ENCODE peak calls at places on chromosomes 2 and 18, in five cellular contexts. P is fibroblast of lung, G is A549, W is AG10803, Z is GM06990. V is an unnamed sample.

GRCh38 chr2:236717719-236718118 is 148.1 kb downstream of the ACKR3 start:
- DNase-seq in P (no peak), G (no peak), W (no peak), Z (no peak), V (no peak)

GRCh38 chr18:58615150-58616132 is 13.4 kb downstream of the ALPK2 start:
- DNase-seq in P (no peak), G (no peak), W (no peak), Z (peak), V (no peak)

GRCh38 chr2:67502346-67503065 is 105.4 kb downstream of the ETAA1 start:
- DNase-seq in P (no peak), G (no peak), W (no peak), Z (no peak), V (no peak)

GRCh38 chr2:121567957-121568409 is 37.3 kb downstream of the RNU4ATAC start:
- DNase-seq in P (peak), G (no peak), W (no peak), Z (no peak), V (no peak)

GRCh38 chr2:26875083-26875634 is 27.2 kb downstream of the DPYSL5 start:
- DNase-seq in P (no peak), G (no peak), W (no peak), Z (no peak), V (no peak)

GRCh38 chr2:175383286-175383685 is 201.8 kb upstream of the ATP5MC3 start:
- DNase-seq in P (no peak), G (no peak), W (no peak), Z (no peak), V (no peak)

GRCh38 chr18:64982414-64983096 is 768.3 kb upstream of the CDH7 start:
- DNase-seq in P (no peak), G (no peak), W (no peak), Z (no peak), V (no peak)

GRCh38 chr2:191927991-191928390 is 81.1 kb upstream of the CAVIN2 start:
- DNase-seq in P (peak), G (no peak), W (peak), Z (no peak), V (peak)

GRCh38 chr2:196441527-196441926 is 198.0 kb upstream of the CCDC150 start:
- DNase-seq in P (no peak), G (no peak), W (no peak), Z (peak), V (no peak)

GRCh38 chr18:2547477-2548087 is 23.7 kb downstream of the METTL4 start:
- DNase-seq in P (peak), G (peak), W (peak), Z (no peak), V (no peak)

GRCh38 chr2:28810384-28811285 is at the start of gene SPDYA:
- DNase-seq in P (peak), G (peak), W (peak), Z (peak), V (peak)

GRCh38 chr18:3380384-3380961 is 69.5 kb upstream of the TGIF1 start:
- DNase-seq in P (peak), G (peak), W (no peak), Z (peak), V (peak)

GRCh38 chr2:175441361-175441760 is 259.9 kb upstream of the ATP5MC3 start:
- DNase-seq in P (no peak), G (no peak), W (no peak), Z (no peak), V (no peak)

GRCh38 chr2:216130346-216130951 is 21.3 kb downstream of the XRCC5 start:
- DNase-seq in P (peak), G (no peak), W (no peak), Z (no peak), V (no peak)

GRCh38 chr2:165522746-165523145 is 53.2 kb downstream of the CSRNP3 start:
- DNase-seq in P (no peak), G (no peak), W (no peak), Z (no peak), V (no peak)

GRCh38 chr2:101818531-101819451 is 121.3 kb downstream of the MAP4K4 start:
- DNase-seq in P (peak), G (no peak), W (peak), Z (no peak), V (no peak)

GRCh38 chr2:32874931-32875330 is 71.8 kb upstream of the LTBP1 start:
- DNase-seq in P (peak), G (no peak), W (peak), Z (no peak), V (no peak)

GRCh38 chr2:241965931-241966412 is 96.4 kb downstream of the RTP5 start:
- DNase-seq in P (peak), G (no peak), W (peak), Z (peak), V (peak)

GRCh38 chr2:133521146-133521745 is 47.0 kb downstream of the NCKAP5 start:
- DNase-seq in P (peak), G (no peak), W (no peak), Z (no peak), V (no peak)

GRCh38 chr2:102749938-102750337 is 11.9 kb upstream of the TMEM182 start:
- DNase-seq in P (no peak), G (no peak), W (no peak), Z (no peak), V (no peak)

GRCh38 chr2:218291934-218292699 is at the start of gene TMBIM1:
- DNase-seq in P (peak), G (peak), W (peak), Z (peak), V (no peak)

GRCh38 chr2:218292700-218293014 is 354 bp upstream of the TMBIM1 start:
- DNase-seq in P (no peak), G (no peak), W (no peak), Z (no peak), V (no peak)

GRCh38 chr2:218289639-218290315 is 2.5 kb downstream of the TMBIM1 start:
- DNase-seq in P (peak), G (no peak), W (peak), Z (no peak), V (peak)

GRCh38 chr2:218290316-218291261 is 1.7 kb downstream of the TMBIM1 start:
- DNase-seq in P (no peak), G (no peak), W (no peak), Z (peak), V (no peak)

GRCh38 chr2:218291318-218291933 is 877 bp downstream of the TMBIM1 start:
- DNase-seq in P (peak), G (no peak), W (no peak), Z (no peak), V (no peak)
- H3K4me3 ChIP-seq in P (peak), G (peak), W (peak), Z (peak), V (peak)

GRCh38 chr2:211055438-211055837 is 499.0 kb downstream of the CPS1 start:
- DNase-seq in P (no peak), G (peak), W (no peak), Z (no peak), V (no peak)
- TF ChIP-seq CTCF in P (no peak), G (peak), W (no peak), Z (peak), V (peak)

GRCh38 chr18:11366410-11366809 is 217.0 kb upstream of the PIEZO2 start:
- DNase-seq in P (peak), G (peak), W (no peak), Z (no peak), V (no peak)

GRCh38 chr18:11362856-11363255 is 213.5 kb upstream of the PIEZO2 start:
- DNase-seq in P (no peak), G (no peak), W (no peak), Z (no peak), V (no peak)

GRCh38 chr18:11368020-11368419 is 218.7 kb upstream of the PIEZO2 start:
- DNase-seq in P (no peak), G (no peak), W (peak), Z (no peak), V (no peak)
- H3K4me3 ChIP-seq in P (no peak), G (no peak), W (no peak), Z (no peak), V (no peak)

GRCh38 chr2:127157651-127158460 is 50.9 kb upstream of the BIN1 start:
- DNase-seq in P (peak), G (no peak), W (no peak), Z (no peak), V (no peak)
- TF ChIP-seq CTCF in P (no peak), G (no peak), W (peak), Z (peak), V (peak)

DNA sequence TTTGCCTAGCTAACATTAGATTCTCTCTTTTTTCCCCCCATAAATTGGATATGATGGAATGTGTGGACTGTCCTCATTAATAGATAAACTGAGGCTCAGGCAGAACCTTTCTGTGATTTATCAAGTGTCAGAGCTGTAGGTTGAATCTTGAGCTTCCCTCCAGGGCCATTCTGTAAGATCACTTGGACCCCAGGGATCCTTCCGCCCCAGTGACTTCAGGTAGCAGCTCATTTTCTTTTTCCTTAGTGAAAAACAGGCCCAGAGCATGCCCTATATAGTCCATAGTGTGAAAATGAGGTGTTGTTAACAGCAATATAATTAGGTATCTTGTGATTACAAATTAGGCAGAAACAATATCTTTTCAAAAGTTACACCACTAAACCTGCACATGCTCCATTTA is 269.7 kb downstream of the ZNF385B start:
- DNase-seq in P (no peak), G (no peak), W (no peak), Z (no peak), V (no peak)
- H3K4me3 ChIP-seq in P (no peak), G (no peak), W (no peak), Z (no peak), V (no peak)